ENCODE peak calls at places on chromosomes 6 and 20, in eight cellular contexts. One of them, this sample, is unnamed.

GRCh38 chr20:51924509-51924908 is 122.2 kb upstream of the SALL4 start:
- DNase-seq in activated T-helper 2 cell treated with anti-CD3 and anti-CD28 coated beads, Interferon-gamma antibody, Interleukin-2, Interleukin-4, amounts not matched to agents 10 μg/mL and 5 μg/mL and 100 μg/mL, durations not matched to agents 14 hours and 24 hours and 36 hours: no peak
- DNase-seq in stimulated activated CD8-positive, alpha-beta memory T cell treated with anti-CD3 and anti-CD28 coated beads, Interleukin-4, amount 100 ng/mL, for 24 hours: no peak
- DNase-seq in Kasumi-1: no peak
- DNase-seq in HCT116: no peak
- DNase-seq in cardiac septum: no peak
- DNase-seq in AG04450: no peak
- DNase-seq in occipital lobe: no peak
- DNase-seq in this sample: no peak

GRCh38 chr6:37862992-37863391 is 43.5 kb downstream of the ZFAND3 start:
- DNase-seq in activated T-helper 2 cell treated with anti-CD3 and anti-CD28 coated beads, Interferon-gamma antibody, Interleukin-2, Interleukin-4, amounts not matched to agents 10 μg/mL and 5 μg/mL and 100 μg/mL, durations not matched to agents 14 hours and 24 hours and 36 hours: no peak
- DNase-seq in stimulated activated CD8-positive, alpha-beta memory T cell treated with anti-CD3 and anti-CD28 coated beads, Interleukin-4, amount 100 ng/mL, for 24 hours: no peak
- DNase-seq in Kasumi-1: no peak
- DNase-seq in HCT116: no peak
- DNase-seq in cardiac septum: no peak
- DNase-seq in AG04450: no peak
- DNase-seq in occipital lobe: no peak
- DNase-seq in this sample: no peak

GRCh38 chr6:35049885-35050284 is 91.3 kb downstream of the TCP11 start:
- DNase-seq in activated T-helper 2 cell treated with anti-CD3 and anti-CD28 coated beads, Interferon-gamma antibody, Interleukin-2, Interleukin-4, amounts not matched to agents 10 μg/mL and 5 μg/mL and 100 μg/mL, durations not matched to agents 14 hours and 24 hours and 36 hours: no peak
- DNase-seq in stimulated activated CD8-positive, alpha-beta memory T cell treated with anti-CD3 and anti-CD28 coated beads, Interleukin-4, amount 100 ng/mL, for 24 hours: no peak
- DNase-seq in Kasumi-1: no peak
- DNase-seq in HCT116: no peak
- DNase-seq in cardiac septum: peak
- DNase-seq in AG04450: peak
- DNase-seq in occipital lobe: peak
- DNase-seq in this sample: no peak

GRCh38 chr6:4133941-4134838 is 1.2 kb downstream of the ECI2 start:
- DNase-seq in activated T-helper 2 cell treated with anti-CD3 and anti-CD28 coated beads, Interferon-gamma antibody, Interleukin-2, Interleukin-4, amounts not matched to agents 10 μg/mL and 5 μg/mL and 100 μg/mL, durations not matched to agents 14 hours and 24 hours and 36 hours: peak
- DNase-seq in stimulated activated CD8-positive, alpha-beta memory T cell treated with anti-CD3 and anti-CD28 coated beads, Interleukin-4, amount 100 ng/mL, for 24 hours: peak
- DNase-seq in Kasumi-1: peak
- DNase-seq in HCT116: no peak
- DNase-seq in cardiac septum: no peak
- DNase-seq in AG04450: no peak
- DNase-seq in occipital lobe: no peak
- DNase-seq in this sample: no peak

GRCh38 chr20:21583486-21584168 is 69.8 kb upstream of the NKX2-2 start:
- DNase-seq in activated T-helper 2 cell treated with anti-CD3 and anti-CD28 coated beads, Interferon-gamma antibody, Interleukin-2, Interleukin-4, amounts not matched to agents 10 μg/mL and 5 μg/mL and 100 μg/mL, durations not matched to agents 14 hours and 24 hours and 36 hours: no peak
- DNase-seq in stimulated activated CD8-positive, alpha-beta memory T cell treated with anti-CD3 and anti-CD28 coated beads, Interleukin-4, amount 100 ng/mL, for 24 hours: no peak
- DNase-seq in Kasumi-1: no peak
- DNase-seq in HCT116: no peak
- DNase-seq in cardiac septum: no peak
- DNase-seq in AG04450: no peak
- DNase-seq in occipital lobe: no peak
- DNase-seq in this sample: no peak

GRCh38 chr6:84417261-84417660 is 189.8 kb upstream of the CEP162 start:
- DNase-seq in activated T-helper 2 cell treated with anti-CD3 and anti-CD28 coated beads, Interferon-gamma antibody, Interleukin-2, Interleukin-4, amounts not matched to agents 10 μg/mL and 5 μg/mL and 100 μg/mL, durations not matched to agents 14 hours and 24 hours and 36 hours: no peak
- DNase-seq in stimulated activated CD8-positive, alpha-beta memory T cell treated with anti-CD3 and anti-CD28 coated beads, Interleukin-4, amount 100 ng/mL, for 24 hours: no peak
- DNase-seq in Kasumi-1: no peak
- DNase-seq in HCT116: no peak
- DNase-seq in cardiac septum: no peak
- DNase-seq in AG04450: no peak
- DNase-seq in occipital lobe: no peak
- DNase-seq in this sample: no peak

GRCh38 chr6:53174996-53175395 is 26.4 kb upstream of the GCM1 start:
- DNase-seq in activated T-helper 2 cell treated with anti-CD3 and anti-CD28 coated beads, Interferon-gamma antibody, Interleukin-2, Interleukin-4, amounts not matched to agents 10 μg/mL and 5 μg/mL and 100 μg/mL, durations not matched to agents 14 hours and 24 hours and 36 hours: no peak
- DNase-seq in stimulated activated CD8-positive, alpha-beta memory T cell treated with anti-CD3 and anti-CD28 coated beads, Interleukin-4, amount 100 ng/mL, for 24 hours: no peak
- DNase-seq in Kasumi-1: no peak
- DNase-seq in HCT116: no peak
- DNase-seq in cardiac septum: no peak
- DNase-seq in AG04450: no peak
- DNase-seq in occipital lobe: no peak
- DNase-seq in this sample: no peak

GRCh38 chr20:61127311-61128044 is 124.6 kb upstream of the CDH4 start:
- DNase-seq in activated T-helper 2 cell treated with anti-CD3 and anti-CD28 coated beads, Interferon-gamma antibody, Interleukin-2, Interleukin-4, amounts not matched to agents 10 μg/mL and 5 μg/mL and 100 μg/mL, durations not matched to agents 14 hours and 24 hours and 36 hours: no peak
- DNase-seq in stimulated activated CD8-positive, alpha-beta memory T cell treated with anti-CD3 and anti-CD28 coated beads, Interleukin-4, amount 100 ng/mL, for 24 hours: no peak
- DNase-seq in Kasumi-1: no peak
- DNase-seq in HCT116: no peak
- DNase-seq in cardiac septum: no peak
- DNase-seq in AG04450: peak
- DNase-seq in occipital lobe: no peak
- DNase-seq in this sample: no peak

GRCh38 chr20:33518071-33518470 is 28.2 kb downstream of the CBFA2T2 start:
- DNase-seq in activated T-helper 2 cell treated with anti-CD3 and anti-CD28 coated beads, Interferon-gamma antibody, Interleukin-2, Interleukin-4, amounts not matched to agents 10 μg/mL and 5 μg/mL and 100 μg/mL, durations not matched to agents 14 hours and 24 hours and 36 hours: no peak
- DNase-seq in stimulated activated CD8-positive, alpha-beta memory T cell treated with anti-CD3 and anti-CD28 coated beads, Interleukin-4, amount 100 ng/mL, for 24 hours: no peak
- DNase-seq in Kasumi-1: no peak
- DNase-seq in HCT116: no peak
- DNase-seq in cardiac septum: no peak
- DNase-seq in AG04450: no peak
- DNase-seq in occipital lobe: no peak
- DNase-seq in this sample: no peak

GRCh38 chr20:39638671-39639070 is 676.5 kb downstream of the DHX35 start:
- DNase-seq in activated T-helper 2 cell treated with anti-CD3 and anti-CD28 coated beads, Interferon-gamma antibody, Interleukin-2, Interleukin-4, amounts not matched to agents 10 μg/mL and 5 μg/mL and 100 μg/mL, durations not matched to agents 14 hours and 24 hours and 36 hours: no peak
- DNase-seq in stimulated activated CD8-positive, alpha-beta memory T cell treated with anti-CD3 and anti-CD28 coated beads, Interleukin-4, amount 100 ng/mL, for 24 hours: no peak
- DNase-seq in Kasumi-1: no peak
- DNase-seq in HCT116: no peak
- DNase-seq in cardiac septum: no peak
- DNase-seq in AG04450: no peak
- DNase-seq in occipital lobe: no peak
- DNase-seq in this sample: no peak

GRCh38 chr6:97322811-97323210 is 39.8 kb upstream of the MMS22L start:
- DNase-seq in activated T-helper 2 cell treated with anti-CD3 and anti-CD28 coated beads, Interferon-gamma antibody, Interleukin-2, Interleukin-4, amounts not matched to agents 10 μg/mL and 5 μg/mL and 100 μg/mL, durations not matched to agents 14 hours and 24 hours and 36 hours: no peak
- DNase-seq in stimulated activated CD8-positive, alpha-beta memory T cell treated with anti-CD3 and anti-CD28 coated beads, Interleukin-4, amount 100 ng/mL, for 24 hours: no peak
- DNase-seq in Kasumi-1: no peak
- DNase-seq in HCT116: no peak
- DNase-seq in cardiac septum: no peak
- DNase-seq in AG04450: no peak
- DNase-seq in occipital lobe: no peak
- DNase-seq in this sample: no peak

GRCh38 chr6:13006578-13007300 is 290.2 kb downstream of the PHACTR1 start:
- DNase-seq in activated T-helper 2 cell treated with anti-CD3 and anti-CD28 coated beads, Interferon-gamma antibody, Interleukin-2, Interleukin-4, amounts not matched to agents 10 μg/mL and 5 μg/mL and 100 μg/mL, durations not matched to agents 14 hours and 24 hours and 36 hours: no peak
- DNase-seq in stimulated activated CD8-positive, alpha-beta memory T cell treated with anti-CD3 and anti-CD28 coated beads, Interleukin-4, amount 100 ng/mL, for 24 hours: no peak
- DNase-seq in Kasumi-1: no peak
- DNase-seq in HCT116: no peak
- DNase-seq in cardiac septum: no peak
- DNase-seq in AG04450: no peak
- DNase-seq in occipital lobe: no peak
- DNase-seq in this sample: no peak

GRCh38 chr6:114040871-114041270 is 69.9 kb upstream of the HDAC2 start:
- DNase-seq in activated T-helper 2 cell treated with anti-CD3 and anti-CD28 coated beads, Interferon-gamma antibody, Interleukin-2, Interleukin-4, amounts not matched to agents 10 μg/mL and 5 μg/mL and 100 μg/mL, durations not matched to agents 14 hours and 24 hours and 36 hours: no peak
- DNase-seq in stimulated activated CD8-positive, alpha-beta memory T cell treated with anti-CD3 and anti-CD28 coated beads, Interleukin-4, amount 100 ng/mL, for 24 hours: no peak
- DNase-seq in Kasumi-1: no peak
- DNase-seq in HCT116: no peak
- DNase-seq in cardiac septum: no peak
- DNase-seq in AG04450: no peak
- DNase-seq in occipital lobe: no peak
- DNase-seq in this sample: no peak

GRCh38 chr20:58852559-58853271 is at the start of gene GNAS:
- DNase-seq in activated T-helper 2 cell treated with anti-CD3 and anti-CD28 coated beads, Interferon-gamma antibody, Interleukin-2, Interleukin-4, amounts not matched to agents 10 μg/mL and 5 μg/mL and 100 μg/mL, durations not matched to agents 14 hours and 24 hours and 36 hours: peak
- DNase-seq in stimulated activated CD8-positive, alpha-beta memory T cell treated with anti-CD3 and anti-CD28 coated beads, Interleukin-4, amount 100 ng/mL, for 24 hours: peak
- DNase-seq in Kasumi-1: no peak
- DNase-seq in HCT116: no peak
- DNase-seq in cardiac septum: no peak
- DNase-seq in AG04450: peak
- DNase-seq in occipital lobe: no peak
- DNase-seq in this sample: no peak

GRCh38 chr6:165486183-165487137 is 176.6 kb downstream of the PDE10A start:
- DNase-seq in activated T-helper 2 cell treated with anti-CD3 and anti-CD28 coated beads, Interferon-gamma antibody, Interleukin-2, Interleukin-4, amounts not matched to agents 10 μg/mL and 5 μg/mL and 100 μg/mL, durations not matched to agents 14 hours and 24 hours and 36 hours: no peak
- DNase-seq in stimulated activated CD8-positive, alpha-beta memory T cell treated with anti-CD3 and anti-CD28 coated beads, Interleukin-4, amount 100 ng/mL, for 24 hours: no peak
- DNase-seq in Kasumi-1: no peak
- DNase-seq in HCT116: no peak
- DNase-seq in cardiac septum: no peak
- DNase-seq in AG04450: no peak
- DNase-seq in occipital lobe: no peak
- DNase-seq in this sample: no peak

GRCh38 chr6:12381587-12381986 is 91.4 kb downstream of the EDN1 start:
- DNase-seq in activated T-helper 2 cell treated with anti-CD3 and anti-CD28 coated beads, Interferon-gamma antibody, Interleukin-2, Interleukin-4, amounts not matched to agents 10 μg/mL and 5 μg/mL and 100 μg/mL, durations not matched to agents 14 hours and 24 hours and 36 hours: no peak
- DNase-seq in stimulated activated CD8-positive, alpha-beta memory T cell treated with anti-CD3 and anti-CD28 coated beads, Interleukin-4, amount 100 ng/mL, for 24 hours: no peak
- DNase-seq in Kasumi-1: no peak
- DNase-seq in HCT116: no peak
- DNase-seq in cardiac septum: no peak
- DNase-seq in AG04450: no peak
- DNase-seq in occipital lobe: no peak
- DNase-seq in this sample: no peak

GRCh38 chr6:155080876-155081845 is 86.0 kb downstream of the TIAM2 start:
- DNase-seq in activated T-helper 2 cell treated with anti-CD3 and anti-CD28 coated beads, Interferon-gamma antibody, Interleukin-2, Interleukin-4, amounts not matched to agents 10 μg/mL and 5 μg/mL and 100 μg/mL, durations not matched to agents 14 hours and 24 hours and 36 hours: no peak
- DNase-seq in stimulated activated CD8-positive, alpha-beta memory T cell treated with anti-CD3 and anti-CD28 coated beads, Interleukin-4, amount 100 ng/mL, for 24 hours: no peak
- DNase-seq in Kasumi-1: no peak
- DNase-seq in HCT116: no peak
- DNase-seq in cardiac septum: no peak
- DNase-seq in AG04450: no peak
- DNase-seq in occipital lobe: no peak
- DNase-seq in this sample: no peak

GRCh38 chr6:30781697-30782424 is 37.5 kb upstream of the IER3 start:
- DNase-seq in activated T-helper 2 cell treated with anti-CD3 and anti-CD28 coated beads, Interferon-gamma antibody, Interleukin-2, Interleukin-4, amounts not matched to agents 10 μg/mL and 5 μg/mL and 100 μg/mL, durations not matched to agents 14 hours and 24 hours and 36 hours: no peak
- DNase-seq in stimulated activated CD8-positive, alpha-beta memory T cell treated with anti-CD3 and anti-CD28 coated beads, Interleukin-4, amount 100 ng/mL, for 24 hours: no peak
- DNase-seq in Kasumi-1: peak
- DNase-seq in HCT116: peak
- DNase-seq in cardiac septum: peak
- DNase-seq in AG04450: peak
- DNase-seq in occipital lobe: peak
- DNase-seq in this sample: peak

GRCh38 chr6:26392932-26393636 is 9.0 kb upstream of the BTN3A1 start:
- DNase-seq in activated T-helper 2 cell treated with anti-CD3 and anti-CD28 coated beads, Interferon-gamma antibody, Interleukin-2, Interleukin-4, amounts not matched to agents 10 μg/mL and 5 μg/mL and 100 μg/mL, durations not matched to agents 14 hours and 24 hours and 36 hours: no peak
- DNase-seq in stimulated activated CD8-positive, alpha-beta memory T cell treated with anti-CD3 and anti-CD28 coated beads, Interleukin-4, amount 100 ng/mL, for 24 hours: no peak
- DNase-seq in Kasumi-1: no peak
- DNase-seq in HCT116: no peak
- DNase-seq in cardiac septum: no peak
- DNase-seq in AG04450: no peak
- DNase-seq in occipital lobe: no peak
- DNase-seq in this sample: no peak

GRCh38 chr6:25012657-25013056 is 76.9 kb upstream of the RIPOR2 start:
- DNase-seq in activated T-helper 2 cell treated with anti-CD3 and anti-CD28 coated beads, Interferon-gamma antibody, Interleukin-2, Interleukin-4, amounts not matched to agents 10 μg/mL and 5 μg/mL and 100 μg/mL, durations not matched to agents 14 hours and 24 hours and 36 hours: no peak
- DNase-seq in stimulated activated CD8-positive, alpha-beta memory T cell treated with anti-CD3 and anti-CD28 coated beads, Interleukin-4, amount 100 ng/mL, for 24 hours: no peak
- DNase-seq in Kasumi-1: no peak
- DNase-seq in HCT116: no peak
- DNase-seq in cardiac septum: no peak
- DNase-seq in AG04450: no peak
- DNase-seq in occipital lobe: no peak
- DNase-seq in this sample: no peak

GRCh38 chr20:62632575-62632974 is 9.7 kb upstream of the SLCO4A1 start:
- DNase-seq in activated T-helper 2 cell treated with anti-CD3 and anti-CD28 coated beads, Interferon-gamma antibody, Interleukin-2, Interleukin-4, amounts not matched to agents 10 μg/mL and 5 μg/mL and 100 μg/mL, durations not matched to agents 14 hours and 24 hours and 36 hours: no peak
- DNase-seq in stimulated activated CD8-positive, alpha-beta memory T cell treated with anti-CD3 and anti-CD28 coated beads, Interleukin-4, amount 100 ng/mL, for 24 hours: no peak
- DNase-seq in Kasumi-1: no peak
- DNase-seq in HCT116: no peak
- DNase-seq in cardiac septum: no peak
- DNase-seq in AG04450: no peak
- DNase-seq in occipital lobe: no peak
- DNase-seq in this sample: no peak